ENCODE peak calls at places on chromosomes 16 and 17, in seven cellular contexts. One of them, this sample, is unnamed.

GRCh38 chr17:1390422-1391367 is 9.3 kb downstream of the YWHAE start:
- DNase-seq in HCT116: no peak
- DNase-seq in GM23248: peak
- DNase-seq in H7: no peak
- DNase-seq in heart left ventricle: peak
- DNase-seq in HAP-1: no peak
- DNase-seq in choroid plexus epithelial cell: peak
- DNase-seq in this sample: no peak

GRCh38 chr17:334974-335481 is 17.6 kb downstream of the RPH3AL start:
- DNase-seq in GM23248: no peak
- DNase-seq in H7: peak
- DNase-seq in HCT116: no peak
- DNase-seq in HAP-1: no peak
- DNase-seq in choroid plexus epithelial cell: no peak
- DNase-seq in heart left ventricle: no peak
- DNase-seq in this sample: no peak

GRCh38 chr16:66524601-66525164 is 25.2 kb downstream of the TK2 start:
- DNase-seq in heart left ventricle: peak
- DNase-seq in choroid plexus epithelial cell: no peak
- DNase-seq in GM23248: no peak
- DNase-seq in HCT116: no peak
- DNase-seq in HAP-1: no peak
- DNase-seq in H7: no peak
- DNase-seq in this sample: no peak

GRCh38 chr17:40577611-40578065 is 12.4 kb upstream of the CCR7 start:
- DNase-seq in heart left ventricle: no peak
- DNase-seq in HAP-1: no peak
- DNase-seq in HCT116: no peak
- DNase-seq in H7: no peak
- DNase-seq in choroid plexus epithelial cell: no peak
- DNase-seq in GM23248: no peak
- DNase-seq in this sample: no peak

GRCh38 chr17:55360971-55361370 is 60.7 kb downstream of the MMD start:
- DNase-seq in GM23248: no peak
- DNase-seq in HAP-1: no peak
- DNase-seq in choroid plexus epithelial cell: no peak
- DNase-seq in heart left ventricle: no peak
- DNase-seq in H7: no peak
- DNase-seq in HCT116: no peak
- DNase-seq in this sample: no peak

GRCh38 chr17:38326996-38327792 is 16.6 kb downstream of the GPR179 start:
- DNase-seq in GM23248: no peak
- DNase-seq in heart left ventricle: peak
- DNase-seq in choroid plexus epithelial cell: peak
- DNase-seq in H7: no peak
- DNase-seq in HAP-1: no peak
- DNase-seq in HCT116: no peak
- DNase-seq in this sample: no peak

GRCh38 chr16:80084614-80085013 is 456.2 kb upstream of the DYNLRB2 start:
- DNase-seq in choroid plexus epithelial cell: peak
- DNase-seq in H7: peak
- DNase-seq in HAP-1: peak
- DNase-seq in HCT116: no peak
- DNase-seq in heart left ventricle: peak
- DNase-seq in GM23248: peak
- DNase-seq in this sample: peak

GRCh38 chr16:66476328-66477027 is 49.4 kb downstream of the BEAN1 start:
- DNase-seq in choroid plexus epithelial cell: peak
- DNase-seq in HCT116: no peak
- DNase-seq in H7: peak
- DNase-seq in heart left ventricle: no peak
- DNase-seq in GM23248: peak
- DNase-seq in HAP-1: peak
- DNase-seq in this sample: peak

GRCh38 chr17:1087381-1088241 is 90.7 kb downstream of the TIMM22 start:
- DNase-seq in HAP-1: peak
- DNase-seq in H7: peak
- DNase-seq in heart left ventricle: peak
- DNase-seq in choroid plexus epithelial cell: no peak
- DNase-seq in HCT116: no peak
- DNase-seq in GM23248: peak
- DNase-seq in this sample: peak

GRCh38 chr17:83062818-83063671 is 16.4 kb upstream of the METRNL start:
- DNase-seq in HCT116: no peak
- DNase-seq in GM23248: no peak
- DNase-seq in H7: peak
- DNase-seq in heart left ventricle: no peak
- DNase-seq in HAP-1: no peak
- DNase-seq in choroid plexus epithelial cell: no peak
- DNase-seq in this sample: no peak

GRCh38 chr16:54431041-54431996 is 144.7 kb upstream of the IRX3 start:
- DNase-seq in choroid plexus epithelial cell: peak
- DNase-seq in HAP-1: no peak
- DNase-seq in H7: no peak
- DNase-seq in heart left ventricle: no peak
- DNase-seq in HCT116: no peak
- DNase-seq in GM23248: peak
- DNase-seq in this sample: no peak

DNA sequence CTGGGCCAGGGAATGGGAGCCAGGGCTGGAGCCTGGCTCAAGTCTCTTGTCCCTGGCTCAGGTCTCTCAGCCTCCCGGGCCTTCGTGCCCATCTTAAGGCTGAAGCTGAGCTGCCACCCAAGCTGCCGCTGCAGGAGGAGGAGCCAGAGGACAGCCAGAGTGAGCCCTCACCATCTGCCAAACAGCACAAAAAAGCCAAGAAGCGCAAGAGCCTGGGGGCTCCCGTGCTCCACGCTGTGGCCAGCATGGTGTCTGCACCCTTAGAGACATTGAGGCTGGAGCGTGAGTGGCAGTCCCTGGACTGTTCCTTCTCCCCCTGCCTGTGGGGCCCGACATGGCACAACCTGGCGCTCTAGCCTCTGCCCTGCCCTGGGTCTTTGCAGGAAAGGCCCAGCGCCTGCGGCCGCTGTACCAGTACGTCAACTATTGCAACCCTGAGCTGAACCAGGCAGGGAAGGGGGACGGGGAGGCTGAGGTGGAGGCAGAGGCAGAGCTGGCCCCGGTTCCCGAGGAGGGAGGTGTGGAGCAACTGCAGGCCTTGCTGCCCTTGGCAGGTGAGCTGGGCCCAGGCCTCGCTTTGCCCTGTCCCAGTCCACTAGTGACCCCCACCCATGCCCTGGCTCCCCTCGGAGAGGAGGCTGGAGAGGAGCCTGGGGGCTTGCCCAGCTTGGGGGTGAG is 1.3 kb downstream of the C16orf86 start:
- DNase-seq in HAP-1: peak
- DNase-seq in choroid plexus epithelial cell: peak
- DNase-seq in heart left ventricle: peak
- DNase-seq in H7: peak
- DNase-seq in HCT116: peak
- DNase-seq in GM23248: peak
- DNase-seq in this sample: peak
- H3K4me3 ChIP-seq in HAP-1: peak
- H3K4me3 ChIP-seq in choroid plexus epithelial cell: peak
- H3K4me3 ChIP-seq in heart left ventricle: no peak
- H3K4me3 ChIP-seq in H7: no peak
- H3K4me3 ChIP-seq in HCT116: no peak
- H3K4me3 ChIP-seq in GM23248: peak
- H3K4me3 ChIP-seq in this sample: no peak

GRCh38 chr16:35339337-35339736 is 1879.9 kb downstream of the TP53TG3F start:
- DNase-seq in GM23248: peak
- DNase-seq in HAP-1: no peak
- DNase-seq in HCT116: no peak
- DNase-seq in heart left ventricle: no peak
- DNase-seq in H7: no peak
- DNase-seq in choroid plexus epithelial cell: no peak
- DNase-seq in this sample: no peak
- H3K4me3 ChIP-seq in GM23248: no peak
- H3K4me3 ChIP-seq in HAP-1: no peak
- H3K4me3 ChIP-seq in HCT116: no peak
- H3K4me3 ChIP-seq in heart left ventricle: no peak
- H3K4me3 ChIP-seq in H7: no peak
- H3K4me3 ChIP-seq in choroid plexus epithelial cell: no peak
- H3K4me3 ChIP-seq in this sample: no peak

GRCh38 chr17:42850964-42851363 is at the start of gene AOC3:
- DNase-seq in GM23248: no peak
- DNase-seq in heart left ventricle: peak
- DNase-seq in HCT116: no peak
- DNase-seq in H7: peak
- DNase-seq in HAP-1: no peak
- DNase-seq in choroid plexus epithelial cell: no peak
- DNase-seq in this sample: no peak

GRCh38 chr17:42849031-42849430 is 2.0 kb upstream of the AOC3 start:
- DNase-seq in GM23248: no peak
- DNase-seq in H7: no peak
- DNase-seq in HCT116: no peak
- DNase-seq in heart left ventricle: no peak
- DNase-seq in choroid plexus epithelial cell: no peak
- DNase-seq in HAP-1: no peak
- DNase-seq in this sample: no peak

GRCh38 chr17:42852351-42852750 is 1.4 kb downstream of the AOC3 start:
- DNase-seq in HCT116: no peak
- DNase-seq in choroid plexus epithelial cell: no peak
- DNase-seq in H7: no peak
- DNase-seq in HAP-1: no peak
- DNase-seq in GM23248: no peak
- DNase-seq in heart left ventricle: no peak
- DNase-seq in this sample: no peak

GRCh38 chr17:42848093-42848492 is 2.9 kb upstream of the AOC3 start:
- DNase-seq in choroid plexus epithelial cell: no peak
- DNase-seq in H7: no peak
- DNase-seq in GM23248: no peak
- DNase-seq in HCT116: no peak
- DNase-seq in HAP-1: no peak
- DNase-seq in heart left ventricle: no peak
- DNase-seq in this sample: no peak

GRCh38 chr17:42849451-42850157 is 1.4 kb upstream of the AOC3 start:
- DNase-seq in H7: no peak
- DNase-seq in GM23248: peak
- DNase-seq in heart left ventricle: no peak
- DNase-seq in HAP-1: no peak
- DNase-seq in HCT116: no peak
- DNase-seq in choroid plexus epithelial cell: no peak
- DNase-seq in this sample: no peak
- H3K4me3 ChIP-seq in H7: no peak
- H3K4me3 ChIP-seq in GM23248: no peak
- H3K4me3 ChIP-seq in heart left ventricle: no peak
- H3K4me3 ChIP-seq in HAP-1: no peak
- H3K4me3 ChIP-seq in HCT116: no peak
- H3K4me3 ChIP-seq in choroid plexus epithelial cell: no peak
- H3K4me3 ChIP-seq in this sample: no peak

GRCh38 chr16:64132686-64133085 is 989.2 kb downstream of the CDH11 start:
- DNase-seq in HAP-1: no peak
- DNase-seq in H7: no peak
- DNase-seq in GM23248: no peak
- DNase-seq in choroid plexus epithelial cell: no peak
- DNase-seq in heart left ventricle: no peak
- DNase-seq in HCT116: no peak
- DNase-seq in this sample: no peak
- H3K4me3 ChIP-seq in HAP-1: no peak
- H3K4me3 ChIP-seq in H7: no peak
- H3K4me3 ChIP-seq in GM23248: no peak
- H3K4me3 ChIP-seq in choroid plexus epithelial cell: no peak
- H3K4me3 ChIP-seq in heart left ventricle: no peak
- H3K4me3 ChIP-seq in HCT116: no peak
- H3K4me3 ChIP-seq in this sample: no peak